ENCODE peak calls at places on chromosomes 5 and 9, in ten cellular contexts. O is fibroblast of lung, N is GM12878, L is MM.1S, H is astrocyte, S is HCT116, T is neural progenitor cell, X is GM23248, E is HepG2, M is DND-41. Z is an unnamed sample. For H3K4me1, the result is how much of the 10 kb centered on the place peaks cover.

GRCh38 chr5:1522601-1523479 is 920 bp downstream of the LPCAT1 start:
- DNase-seq in O (no peak), N (no peak), L (peak), H (no peak), S (no peak), T (peak), X (peak), E (no peak), M (peak), Z (peak)

GRCh38 chr9:126836216-126836615 is 24.2 kb upstream of the ZBTB34 start:
- DNase-seq in O (no peak), N (no peak), L (no peak), H (peak), S (no peak), T (no peak), X (no peak), E (no peak), M (no peak), Z (no peak)

GRCh38 chr9:3916984-3917383 is 382.9 kb downstream of the GLIS3 start:
- DNase-seq in O (peak), N (no peak), L (no peak), H (peak), S (no peak), T (no peak), X (peak), E (no peak), M (no peak), Z (peak)

GRCh38 chr9:134339183-134339806 is 13.0 kb downstream of the RXRA start:
- DNase-seq in O (no peak), N (no peak), L (no peak), H (peak), S (no peak), T (no peak), X (peak), E (no peak), M (no peak), Z (no peak)

GRCh38 chr5:139395844-139396640 is 1.1 kb upstream of the PROB1 start:
- DNase-seq in O (no peak), N (no peak), L (no peak), H (no peak), S (no peak), T (no peak), X (peak), E (no peak), M (no peak), Z (no peak)

GRCh38 chr5:124744170-124744911 is 2.1 kb downstream of the ZNF608 start:
- DNase-seq in O (peak), N (no peak), L (no peak), H (no peak), S (no peak), T (no peak), X (peak), E (no peak), M (no peak), Z (no peak)

GRCh38 chr9:33750307-33750838 is 45.0 kb upstream of the PRSS3 start:
- DNase-seq in O (no peak), N (no peak), L (no peak), H (no peak), S (no peak), T (no peak), X (peak), E (no peak), M (no peak), Z (no peak)

GRCh38 chr5:65338606-65339151 is 143.0 kb downstream of the ADAMTS6 start:
- DNase-seq in O (no peak), N (no peak), L (no peak), H (peak), S (no peak), T (no peak), X (no peak), E (no peak), M (no peak), Z (no peak)

GRCh38 chr9:102054811-102055210 is 316.4 kb upstream of the GRIN3A start:
- DNase-seq in O (no peak), N (no peak), L (no peak), H (no peak), S (no peak), T (no peak), X (no peak), E (no peak), M (no peak), Z (no peak)

GRCh38 chr5:154753792-154754191 is 1.4 kb upstream of the LARP1 start:
- DNase-seq in O (peak), N (no peak), L (no peak), H (peak), S (no peak), T (peak), X (peak), E (no peak), M (no peak), Z (no peak)

GRCh38 chr9:81898851-81899250 is 29.4 kb upstream of the SPATA31D4 start:
- DNase-seq in O (peak), N (no peak), L (no peak), H (peak), S (no peak), T (peak), X (no peak), E (no peak), M (no peak), Z (no peak)

GRCh38 chr9:4435197-4435596 is 55.1 kb upstream of the SLC1A1 start:
- DNase-seq in O (peak), N (no peak), L (no peak), H (peak), S (no peak), T (no peak), X (peak), E (no peak), M (no peak), Z (peak)

GRCh38 chr5:174056064-174056842 is 10.7 kb downstream of the NSG2 start:
- DNase-seq in O (no peak), N (no peak), L (no peak), H (no peak), S (no peak), T (no peak), X (no peak), E (no peak), M (no peak), Z (peak)

GRCh38 chr5:124593952-124594351 is 152.5 kb downstream of the ZNF608 start:
- DNase-seq in O (no peak), N (no peak), L (no peak), H (no peak), S (no peak), T (no peak), X (no peak), E (no peak), M (no peak), Z (no peak)

GRCh38 chr5:60597570-60597969 is 102.4 kb downstream of the DEPDC1B start:
- DNase-seq in O (peak), N (peak), L (peak), H (no peak), S (no peak), T (no peak), X (no peak), E (no peak), M (peak), Z (no peak)

GRCh38 chr9:110837401-110838005 is 168.9 kb downstream of the MUSK start:
- DNase-seq in O (no peak), N (peak), L (no peak), H (no peak), S (no peak), T (no peak), X (no peak), E (no peak), M (no peak), Z (no peak)

GRCh38 chr5:89756955-89757354 is 652.6 kb downstream of the CETN3 start:
- DNase-seq in O (peak), N (no peak), L (no peak), H (peak), S (no peak), T (no peak), X (peak), E (no peak), M (no peak), Z (peak)

GRCh38 chr5:168342151-168342825 is 50.8 kb downstream of the WWC1 start:
- DNase-seq in O (no peak), N (no peak), L (no peak), H (peak), S (no peak), T (no peak), X (peak), E (no peak), M (no peak), Z (no peak)

GRCh38 chr5:112697301-112697700 is 40.4 kb upstream of the APC start:
- DNase-seq in O (no peak), N (no peak), L (no peak), H (no peak), S (no peak), T (no peak), X (no peak), E (no peak), M (no peak), Z (peak)

GRCh38 chr9:128275198-128276007 is at the start of gene GOLGA2:
- DNase-seq in O (peak), N (no peak), L (no peak), H (peak), S (peak), T (peak), X (peak), E (peak), M (no peak), Z (peak)

GRCh38 chr5:137629646-137630045 is 106.2 kb downstream of the KLHL3 start:
- DNase-seq in O (peak), N (peak), L (peak), H (peak), S (peak), T (peak), X (peak), E (peak), M (peak), Z (peak)

GRCh38 chr5:158080112-158080511 is 221.2 kb upstream of the CLINT1 start:
- DNase-seq in O (no peak), N (no peak), L (no peak), H (no peak), S (no peak), T (peak), X (no peak), E (no peak), M (no peak), Z (no peak)

GRCh38 chr5:153569036-153569435 is 78.6 kb downstream of the GRIA1 start:
- DNase-seq in O (no peak), N (no peak), L (no peak), H (no peak), S (no peak), T (no peak), X (peak), E (no peak), M (no peak), Z (no peak)

GRCh38 chr5:32320144-32320543 is 7.4 kb upstream of the MTMR12 start:
- DNase-seq in O (no peak), N (no peak), L (no peak), H (no peak), S (no peak), T (no peak), X (no peak), E (no peak), M (no peak), Z (no peak)

GRCh38 chr5:124920909-124921666 is 174.6 kb upstream of the ZNF608 start:
- DNase-seq in O (no peak), N (no peak), L (peak), H (no peak), S (no peak), T (peak), X (no peak), E (no peak), M (no peak), Z (no peak)

GRCh38 chr9:34413229-34413852 is 36.6 kb upstream of the MYORG start:
- DNase-seq in O (peak), N (no peak), L (peak), H (peak), S (no peak), T (peak), X (peak), E (peak), M (peak), Z (peak)

GRCh38 chr9:32742296-32742695 is 41.0 kb upstream of the TMEM215 start:
- DNase-seq in O (no peak), N (no peak), L (no peak), H (peak), S (no peak), T (no peak), X (no peak), E (no peak), M (no peak), Z (peak)

GRCh38 chr5:92641031-92641962 is 939.7 kb downstream of the NR2F1-AS1 start:
- DNase-seq in O (peak), N (no peak), L (peak), H (peak), S (peak), T (no peak), X (peak), E (peak), M (no peak), Z (peak)

GRCh38 chr5:36305571-36306326 is 4.0 kb upstream of the RANBP3L start:
- DNase-seq in O (peak), N (no peak), L (peak), H (peak), S (peak), T (no peak), X (peak), E (peak), M (peak), Z (peak)

GRCh38 chr5:172494630-172495505 is 40.5 kb upstream of the SH3PXD2B start:
- DNase-seq in O (no peak), N (no peak), L (no peak), H (no peak), S (no peak), T (no peak), X (no peak), E (no peak), M (no peak), Z (no peak)

GRCh38 chr5:15943487-15943886 is 236.1 kb downstream of the MARCHF11 start:
- DNase-seq in O (peak), N (no peak), L (no peak), H (peak), S (no peak), T (no peak), X (peak), E (no peak), M (no peak), Z (no peak)

GRCh38 chr5:1343931-1344901 is 683 bp downstream of the CLPTM1L start:
- DNase-seq in O (peak), N (no peak), L (no peak), H (peak), S (no peak), T (peak), X (peak), E (no peak), M (no peak), Z (peak)

DNA sequence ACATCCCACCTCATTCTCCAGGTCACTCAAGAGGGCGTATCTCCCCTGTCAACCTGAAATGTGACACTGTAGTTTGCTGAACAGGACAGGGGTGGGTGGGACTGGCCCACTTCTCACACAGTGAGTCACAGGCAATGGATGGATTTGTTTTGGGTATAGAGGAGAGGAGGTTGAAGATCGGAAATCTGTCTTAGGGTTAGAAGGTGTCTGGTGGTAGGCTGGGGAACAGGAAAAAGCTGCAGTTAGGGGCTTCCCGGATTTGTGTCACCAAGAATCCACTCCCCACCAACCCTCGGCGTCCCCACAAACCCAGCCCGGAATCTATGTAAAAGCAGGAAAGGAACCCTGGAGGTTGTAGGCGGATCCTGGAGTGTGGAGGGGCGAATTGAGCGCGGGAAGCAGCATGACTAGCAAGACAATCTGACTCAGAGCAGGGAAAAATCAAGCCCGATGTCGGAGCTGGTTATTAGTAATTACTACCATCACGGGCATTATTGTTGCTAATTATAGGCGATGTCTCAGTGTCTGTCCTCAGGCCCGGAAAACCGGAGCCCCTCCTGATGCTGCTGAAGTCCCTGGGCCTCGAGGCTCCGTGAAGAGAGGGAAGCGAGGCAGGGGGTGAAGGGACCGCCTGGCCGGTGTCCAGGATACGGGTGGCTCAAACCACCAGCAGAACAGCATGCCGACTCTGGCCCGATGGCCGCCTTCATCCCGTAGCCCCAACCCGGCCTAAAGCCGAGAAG is 1.7 kb upstream of the IRX1 start:
- DNase-seq in O (no peak), N (no peak), L (no peak), H (peak), S (no peak), T (peak), X (peak), E (no peak), M (no peak), Z (no peak)
- TF ChIP-seq EZH2 in O (peak), N (no peak), L (no peak), H (no peak), S (no peak), T (no peak), X (no peak), E (no peak), M (no peak), Z (no peak)

GRCh38 chr9:2621678-2622360 is at the start of gene VLDLR:
- DNase-seq in O (peak), N (no peak), L (peak), H (no peak), S (no peak), T (peak), X (peak), E (no peak), M (peak), Z (peak)
- H3K4me3 ChIP-seq in O (peak), N (peak), L (peak), H (peak), S (no peak), T (peak), X (peak), E (peak), M (peak), Z (peak)

DNA sequence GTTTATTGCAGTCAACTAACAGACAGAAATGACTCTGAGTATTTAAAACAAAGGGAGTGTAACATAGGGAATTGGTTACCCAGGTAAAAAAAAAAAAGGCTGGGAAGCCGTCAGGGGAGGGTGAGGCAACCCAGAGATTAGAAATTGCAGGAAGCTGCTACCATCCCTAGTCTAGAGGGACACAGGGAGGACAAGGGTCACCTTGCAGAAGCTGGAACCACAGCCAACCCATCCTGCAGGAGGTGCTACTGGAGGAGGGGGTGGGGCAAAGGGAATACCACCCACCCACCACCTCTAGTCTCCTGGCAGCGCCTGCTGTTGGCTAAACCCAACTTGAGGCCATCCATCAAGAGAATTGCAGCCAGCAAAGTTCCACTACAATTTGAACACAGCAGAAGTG is 6.5 kb downstream of the CAST start:
- DNase-seq in O (no peak), N (no peak), L (no peak), H (no peak), S (no peak), T (no peak), X (no peak), E (no peak), M (no peak), Z (no peak)
- H3K4me1 ChIP-seq in O (under half), N (under half), L (under half), H (under half), S (under half), T (under half), X (under half), E (under half), M (under half), Z (under half)

GRCh38 chr9:130042406-130042930 is 521 bp downstream of the FNBP1 start:
- DNase-seq in O (no peak), N (no peak), L (peak), H (no peak), S (no peak), T (peak), X (peak), E (no peak), M (no peak), Z (peak)

GRCh38 chr9:130042931-130043653 is at the start of gene FNBP1:
- DNase-seq in O (peak), N (no peak), L (peak), H (peak), S (no peak), T (peak), X (peak), E (peak), M (peak), Z (peak)

GRCh38 chr9:130040901-130041647 is 1.9 kb downstream of the FNBP1 start:
- DNase-seq in O (no peak), N (no peak), L (no peak), H (no peak), S (no peak), T (no peak), X (no peak), E (no peak), M (peak), Z (no peak)

GRCh38 chr9:130043654-130044623 is 950 bp upstream of the FNBP1 start:
- DNase-seq in O (peak), N (no peak), L (no peak), H (peak), S (no peak), T (peak), X (peak), E (peak), M (no peak), Z (no peak)

DNA sequence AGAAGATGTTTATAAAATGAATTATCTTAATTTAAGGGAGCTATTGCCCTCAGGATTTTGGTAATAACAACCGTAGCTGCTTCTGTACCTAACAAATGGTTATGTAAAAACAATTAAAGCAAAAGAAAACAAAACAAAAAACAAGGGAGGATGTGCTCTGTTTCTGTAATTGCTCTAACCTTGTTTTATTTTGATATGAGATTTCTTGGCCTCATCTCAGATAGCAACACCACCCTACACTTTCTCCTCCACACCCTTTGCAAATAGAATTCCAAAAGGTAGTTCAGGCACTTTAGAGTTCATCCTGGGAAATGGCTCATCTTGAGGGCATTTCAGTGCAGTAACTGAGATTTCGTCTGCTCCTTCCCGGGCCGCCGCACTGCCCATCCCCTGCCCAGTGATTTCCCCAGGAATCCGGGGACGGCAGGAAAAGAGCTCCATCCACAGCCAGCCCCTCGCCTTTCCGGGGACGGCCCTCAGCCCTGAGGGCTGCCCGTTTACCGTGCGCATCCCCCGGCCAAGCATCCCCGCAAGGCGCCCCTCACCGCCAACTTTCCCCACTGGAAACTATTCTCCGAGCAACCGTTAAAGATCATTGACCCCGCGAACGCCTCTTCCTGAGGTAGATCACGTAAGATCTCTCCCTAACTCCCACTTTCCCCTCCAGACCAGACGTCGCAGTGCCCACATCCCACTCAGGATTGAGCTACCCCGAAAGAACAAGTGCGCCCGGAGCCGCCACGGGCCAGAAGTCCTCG is 1.2 kb downstream of the FNBP1 start:
- DNase-seq in O (peak), N (no peak), L (no peak), H (no peak), S (no peak), T (peak), X (peak), E (no peak), M (no peak), Z (no peak)
- TF ChIP-seq EZH2 in O (no peak), N (no peak), L (no peak), H (no peak), S (no peak), T (no peak), X (no peak), E (no peak), M (no peak), Z (no peak)

GRCh38 chr5:159878988-159879471 is 37.3 kb upstream of the ADRA1B start:
- DNase-seq in O (peak), N (no peak), L (no peak), H (peak), S (no peak), T (peak), X (peak), E (peak), M (peak), Z (peak)
- H3K4me3 ChIP-seq in O (no peak), N (no peak), L (no peak), H (no peak), S (no peak), T (no peak), X (peak), E (no peak), M (no peak), Z (no peak)

Z was measured in A673.